ENCODE peak calls at places on chromosomes 1 and 21, in six cellular contexts. I, Z, F, A, J and W are unnamed samples.

GRCh38 chr1:35544976-35545375 is 12.2 kb downstream of the KIAA0319L start:
- DNase-seq in I (peak; percentile 67), Z (no peak), F (peak; percentile 45), A (no peak), J (peak; percentile 50), W (peak; percentile 45)

GRCh38 chr1:227777156-227777555 is 38.3 kb upstream of the PRSS38 start:
- DNase-seq in I (no peak), Z (no peak), F (no peak), A (no peak), J (no peak), W (no peak)

GRCh38 chr1:230005040-230005439 is 62.0 kb upstream of the GALNT2 start:
- DNase-seq in I (no peak), Z (no peak), F (no peak), A (no peak), J (no peak), W (no peak)

GRCh38 chr1:79568411-79568810 is 561.9 kb upstream of the ADGRL4 start:
- DNase-seq in I (no peak), Z (no peak), F (peak; percentile 51), A (no peak), J (no peak), W (no peak)

GRCh38 chr1:109655624-109656519 is at the start of gene GSTM4:
- DNase-seq in I (peak; percentile 94), Z (peak; percentile 16), F (peak; percentile 61), A (peak; percentile 86), J (peak; percentile 47), W (peak; percentile 53)

GRCh38 chr1:234943801-234944402 is 184.7 kb downstream of the TOMM20 start:
- DNase-seq in I (no peak), Z (no peak), F (no peak), A (no peak), J (no peak), W (no peak)

GRCh38 chr1:228267962-228268890 is 60.4 kb downstream of the OBSCN start:
- DNase-seq in I (no peak), Z (no peak), F (no peak), A (peak; percentile 45), J (no peak), W (no peak)

GRCh38 chr21:26490771-26491170 is 82.3 kb downstream of the CYYR1 start:
- DNase-seq in I (no peak), Z (no peak), F (no peak), A (no peak), J (no peak), W (no peak)

GRCh38 chr21:45981641-45982255 is at the start of gene COL6A1:
- DNase-seq in I (peak; percentile 90), Z (no peak), F (peak; percentile 66), A (peak; percentile 62), J (no peak), W (no peak)

GRCh38 chr1:199113265-199113869 is 474.5 kb downstream of the PTPRC start:
- DNase-seq in I (no peak), Z (peak; percentile 48), F (peak; percentile 82), A (peak; percentile 73), J (peak; percentile 43), W (peak; percentile 2)

GRCh38 chr1:200889571-200889970 is 5.1 kb upstream of the INAVA start:
- DNase-seq in I (no peak), Z (no peak), F (no peak), A (no peak), J (no peak), W (no peak)

GRCh38 chr1:223872308-223872878 is 26.6 kb upstream of the TP53BP2 start:
- DNase-seq in I (peak; percentile 25), Z (no peak), F (no peak), A (no peak), J (no peak), W (no peak)

GRCh38 chr1:30569384-30569783 is 154.0 kb downstream of the MATN1 start:
- DNase-seq in I (peak; percentile 26), Z (peak; percentile 13), F (no peak), A (no peak), J (no peak), W (no peak)

GRCh38 chr1:101314244-101314643 is 77.4 kb downstream of the S1PR1 start:
- DNase-seq in I (no peak), Z (no peak), F (peak; percentile 62), A (no peak), J (no peak), W (no peak)

GRCh38 chr1:41281367-41281766 is 39.3 kb upstream of the SCMH1 start:
- DNase-seq in I (no peak), Z (no peak), F (no peak), A (no peak), J (no peak), W (no peak)

GRCh38 chr1:115507256-115507589 is 134.5 kb upstream of the VANGL1 start:
- DNase-seq in I (no peak), Z (peak; percentile 29), F (peak; percentile 63), A (no peak), J (no peak), W (no peak)

GRCh38 chr1:90107971-90108370 is 113.1 kb downstream of the ZNF326 start:
- DNase-seq in I (no peak), Z (no peak), F (no peak), A (no peak), J (no peak), W (no peak)

DNA sequence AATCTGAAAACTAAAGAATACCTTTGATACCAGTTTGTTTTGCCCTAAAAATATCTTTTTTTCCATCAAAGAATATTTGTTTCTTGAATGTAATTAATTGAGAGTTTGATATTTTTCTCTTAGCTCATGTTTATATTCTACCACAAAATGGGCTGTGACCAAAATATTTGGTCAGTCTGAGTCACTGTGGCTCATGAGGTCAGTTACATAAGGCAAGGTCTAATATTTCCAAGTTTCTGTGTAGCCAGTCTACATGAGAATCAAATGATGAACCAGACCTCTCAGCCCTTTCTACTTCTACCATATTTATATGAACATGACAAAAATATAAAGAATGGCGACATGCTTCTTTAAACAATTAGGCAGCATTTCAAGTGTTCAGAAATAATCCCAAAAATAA is 83.0 kb upstream of the IVNS1ABP start:
- DNase-seq in I (no peak), Z (no peak), F (peak; percentile 81), A (no peak), J (no peak), W (no peak)
- TF ChIP-seq CEBPB in I (no peak), Z (no peak), F (peak; percentile 6), A (no peak), J (no peak), W (no peak)

DNA sequence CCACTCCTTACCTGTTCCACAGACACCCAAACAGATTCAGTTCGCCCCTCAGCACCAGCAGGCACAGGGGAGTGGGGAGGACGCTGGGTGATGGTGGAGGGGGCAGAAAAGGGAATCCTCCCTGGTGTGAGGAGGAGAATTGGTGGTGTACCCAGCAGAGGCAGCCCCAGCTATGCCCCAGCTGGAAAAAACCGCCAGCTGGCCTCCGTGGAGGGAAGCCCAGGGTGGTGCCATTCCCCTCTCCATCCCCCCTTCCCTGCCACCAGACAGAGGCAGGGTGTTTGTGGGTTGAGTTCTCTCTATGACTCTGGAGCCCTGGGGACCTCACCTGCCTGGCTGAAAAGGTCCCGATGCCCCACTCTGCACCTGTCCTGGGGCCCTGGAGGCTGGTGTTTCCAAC is 27.9 kb downstream of the OPTC start:
- DNase-seq in I (no peak), Z (no peak), F (no peak), A (no peak), J (no peak), W (no peak)
- TF ChIP-seq CEBPB in I (no peak), Z (no peak), F (no peak), A (no peak), J (no peak), W (no peak)

GRCh38 chr1:161738627-161739287 is 10.8 kb upstream of the DUSP12 start:
- DNase-seq in I (peak; percentile 38), Z (peak; percentile 76), F (peak; percentile 88), A (no peak), J (peak; percentile 93), W (peak; percentile 85)

GRCh38 chr1:161737625-161738024 is 12.0 kb upstream of the DUSP12 start:
- DNase-seq in I (no peak), Z (no peak), F (no peak), A (no peak), J (no peak), W (no peak)

GRCh38 chr1:161733526-161733925 is 12.2 kb downstream of the FCRLB start:
- DNase-seq in I (no peak), Z (no peak), F (peak; percentile 93), A (no peak), J (no peak), W (peak; percentile 24)

GRCh38 chr1:161736332-161736969 is 13.1 kb upstream of the DUSP12 start:
- DNase-seq in I (no peak), Z (no peak), F (peak; percentile 69), A (no peak), J (no peak), W (no peak)

GRCh38 chr1:161735837-161736236 is 13.7 kb upstream of the DUSP12 start:
- DNase-seq in I (no peak), Z (no peak), F (no peak), A (no peak), J (no peak), W (no peak)
- TF ChIP-seq CEBPB in I (no peak), Z (no peak), F (no peak), A (no peak), J (no peak), W (no peak)

GRCh38 chr1:27345272-27345671 is 3.5 kb downstream of the SYTL1 start:
- DNase-seq in I (no peak), Z (no peak), F (no peak), A (no peak), J (no peak), W (no peak)
- TF ChIP-seq CEBPB in I (no peak), Z (no peak), F (no peak), A (no peak), J (no peak), W (no peak)

GRCh38 chr1:247417786-247418185 is 1.8 kb downstream of the NLRP3 start:
- DNase-seq in I (no peak), Z (no peak), F (no peak), A (no peak), J (no peak), W (no peak)
- TF ChIP-seq CEBPB in I (no peak), Z (no peak), F (no peak), A (no peak), J (no peak), W (no peak)

GRCh38 chr1:208122612-208123358 is 121.4 kb downstream of the PLXNA2 start:
- DNase-seq in I (no peak), Z (no peak), F (no peak), A (no peak), J (no peak), W (no peak)
- TF ChIP-seq CEBPB in I (peak; percentile 97), Z (peak; percentile 25), F (peak; percentile 93), A (peak; percentile 87), J (no peak), W (peak; percentile 90)

GRCh38 chr1:8464987-8465386 is 147.1 kb downstream of the SLC45A1 start:
- DNase-seq in I (no peak), Z (no peak), F (peak; percentile 74), A (no peak), J (no peak), W (peak; percentile 16)
- TF ChIP-seq CEBPB in I (no peak), Z (no peak), F (no peak), A (no peak), J (no peak), W (no peak)